ENCODE peak calls at places on chromosomes 5 and 9, in five cellular contexts. G is aorta, Y is neural progenitor cell, Q is breast epithelium, I is PC-3. S is an unnamed sample.

GRCh38 chr9:129889936-129890717 is 54.9 kb downstream of the USP20 start:
- DNase-seq in Y (peak; percentile 56), Q (no peak), G (peak; percentile 74), I (no peak), S (peak; percentile 66)

GRCh38 chr5:9712506-9713285 is 82.5 kb upstream of the TAS2R1 start:
- DNase-seq in Y (no peak), Q (no peak), G (no peak), I (peak; percentile 95), S (no peak)

GRCh38 chr5:133635051-133635450 is 22.7 kb upstream of the FSTL4 start:
- DNase-seq in G (no peak), I (peak; percentile 67), Y (no peak), Q (no peak), S (no peak)

GRCh38 chr9:99465231-99465891 is 243.3 kb downstream of the SEC61B start:
- DNase-seq in Y (peak; percentile 67), Q (no peak), G (no peak), I (no peak), S (no peak)

GRCh38 chr9:99595796-99596195 is 225.9 kb upstream of the NR4A3 start:
- DNase-seq in I (no peak), Q (no peak), G (no peak), Y (no peak), S (no peak)

GRCh38 chr9:111599092-111599947 is at the start of gene PTGR1:
- DNase-seq in Q (peak; percentile 78), Y (peak; percentile 89), G (peak; percentile 91), I (peak; percentile 72), S (peak; percentile 87)

GRCh38 chr5:55254802-55255201 is 21.4 kb upstream of the CCNO start:
- DNase-seq in Y (no peak), Q (no peak), I (no peak), G (no peak), S (peak; percentile 18)

GRCh38 chr5:148387325-148387724 is 3.6 kb downstream of the FBXO38 start:
- DNase-seq in I (no peak), Y (no peak), Q (no peak), G (no peak), S (no peak)

GRCh38 chr9:36745977-36746376 is 173.3 kb downstream of the MELK start:
- DNase-seq in Q (no peak), G (no peak), I (no peak), Y (no peak), S (no peak)

GRCh38 chr9:19154135-19154612 is 26.9 kb upstream of the PLIN2 start:
- DNase-seq in Q (peak; percentile 46), G (peak; percentile 61), I (no peak), Y (no peak), S (peak; percentile 85)

GRCh38 chr5:160749682-160750081 is 102.3 kb downstream of the ATP10B start:
- DNase-seq in I (no peak), Q (no peak), G (no peak), Y (no peak), S (no peak)

GRCh38 chr9:133519693-133520092 is 5.1 kb downstream of the MYMK start:
- DNase-seq in Q (no peak), I (peak; percentile 5), Y (no peak), G (no peak), S (no peak)

GRCh38 chr9:133558191-133559126 is 24.0 kb downstream of the ADAMTSL2 start:
- DNase-seq in I (peak; percentile 52), Q (no peak), G (no peak), Y (peak; percentile 52), S (no peak)

GRCh38 chr9:125418404-125418803 is 156.8 kb downstream of the GAPVD1 start:
- DNase-seq in G (no peak), Q (no peak), I (no peak), Y (no peak), S (no peak)

GRCh38 chr5:41598011-41598410 is 87.6 kb upstream of the PLCXD3 start:
- DNase-seq in Y (no peak), Q (no peak), G (no peak), I (no peak), S (no peak)

GRCh38 chr5:98568336-98568735 is 205.1 kb upstream of the RGMB start:
- DNase-seq in Q (no peak), Y (no peak), G (no peak), I (no peak), S (no peak)

GRCh38 chr5:102511666-102512065 is 12.9 kb upstream of the SLCO6A1 start:
- DNase-seq in Y (no peak), I (peak; percentile 23), Q (no peak), G (no peak), S (no peak)

GRCh38 chr5:180802325-180803180 is at the start of gene MGAT1:
- DNase-seq in G (peak; percentile 95), Y (peak; percentile 92), Q (peak; percentile 84), I (peak; percentile 90), S (peak; percentile 77)

GRCh38 chr5:10607666-10608442 is 44.0 kb downstream of the ANKRD33B start:
- DNase-seq in G (peak; percentile 78), I (no peak), Q (no peak), Y (peak; percentile 51), S (no peak)

GRCh38 chr9:120579139-120579749 is 723 bp downstream of the CDK5RAP2 start:
- DNase-seq in Q (no peak), G (no peak), I (peak; percentile 6), Y (peak; percentile 11), S (peak; percentile 11)

GRCh38 chr9:83681490-83681889 is 26.3 kb downstream of the UBQLN1 start:
- DNase-seq in G (no peak), Y (no peak), Q (no peak), I (no peak), S (no peak)

GRCh38 chr9:27165670-27166069 is 56.6 kb downstream of the TEK start:
- DNase-seq in Q (no peak), I (no peak), Y (peak; percentile 9), G (no peak), S (no peak)

GRCh38 chr9:6600426-6600825 is 45.1 kb downstream of the GLDC start:
- DNase-seq in G (no peak), Y (no peak), I (no peak), Q (no peak), S (no peak)

GRCh38 chr5:168086104-168086610 is 205.3 kb upstream of the WWC1 start:
- DNase-seq in G (no peak), Q (no peak), Y (no peak), I (peak; percentile 83), S (peak; percentile 19)

GRCh38 chr5:77407152-77407551 is 85.0 kb downstream of the WDR41 start:
- DNase-seq in G (no peak), I (no peak), Y (no peak), Q (no peak), S (no peak)

GRCh38 chr5:27129926-27130325 is 91.5 kb upstream of the CDH9 start:
- DNase-seq in Q (no peak), Y (no peak), I (no peak), G (no peak), S (no peak)

GRCh38 chr9:1878817-1879216 is 136.3 kb upstream of the SMARCA2 start:
- DNase-seq in Y (no peak), G (no peak), Q (no peak), I (no peak), S (no peak)

GRCh38 chr9:78559449-78559885 is 262.5 kb downstream of the PSAT1 start:
- DNase-seq in Y (no peak), I (peak; percentile 60), Q (no peak), G (no peak), S (no peak)

GRCh38 chr5:149617760-149618306 is 36.5 kb downstream of the ARHGEF37 start:
- DNase-seq in I (no peak), Q (no peak), G (no peak), Y (no peak), S (no peak)

DNA sequence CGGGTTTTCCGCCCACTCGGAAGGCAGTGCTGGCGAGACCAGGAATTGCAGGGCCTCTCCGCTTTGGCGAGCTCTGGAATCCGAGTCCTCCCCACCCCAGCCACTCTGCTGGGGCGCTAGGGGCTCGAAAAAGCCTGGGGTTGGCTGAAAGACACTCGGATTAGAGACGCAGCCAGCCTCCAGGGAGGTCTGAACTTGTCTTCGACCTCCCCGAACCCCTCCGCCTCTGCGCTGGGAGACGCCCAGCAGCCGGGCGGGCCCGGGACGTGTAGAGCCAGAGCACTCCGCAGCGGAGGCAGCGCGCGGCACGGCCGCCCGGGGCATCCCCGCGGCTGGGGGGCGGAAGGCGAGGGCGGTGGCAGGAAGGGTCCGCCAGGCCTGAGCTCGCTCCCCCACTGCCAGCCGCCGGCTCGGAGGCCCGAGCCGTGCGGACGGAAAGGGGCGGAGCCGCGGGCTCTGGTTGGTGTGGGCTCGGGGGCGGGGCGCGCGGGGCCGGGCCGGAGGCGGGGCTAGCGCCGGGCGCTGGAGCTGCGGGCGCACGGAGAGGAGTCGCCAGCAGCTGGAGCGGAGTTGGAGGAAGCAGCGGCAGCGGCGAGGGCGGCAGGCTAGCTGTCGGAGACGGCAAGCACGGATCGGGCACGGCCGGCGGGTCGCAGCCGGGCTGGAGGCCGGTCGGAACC is at the start of gene PIK3R1:
- DNase-seq in Y (peak; percentile 98), I (peak; percentile 76), Q (peak; percentile 96), G (peak; percentile 97), S (peak; percentile 95)
- H3K27me3 ChIP-seq in Y (peaks cover 42% of the 10 kb centered on the region), I (no peaks in the 10 kb centered on the region), Q (no peaks in the 10 kb centered on the region), G (no peaks in the 10 kb centered on the region), S (no peaks in the 10 kb centered on the region)

GRCh38 chr9:14352549-14352948 is 38.6 kb upstream of the NFIB start:
- DNase-seq in Q (no peak), Y (no peak), I (no peak), G (no peak), S (no peak)
- H3K27me3 ChIP-seq in Q (peaks cover 21% of the 10 kb centered on the region), Y (peaks cover 74% of the 10 kb centered on the region), I (no peaks in the 10 kb centered on the region), G (no peaks in the 10 kb centered on the region), S (peaks cover 15% of the 10 kb centered on the region)

DNA sequence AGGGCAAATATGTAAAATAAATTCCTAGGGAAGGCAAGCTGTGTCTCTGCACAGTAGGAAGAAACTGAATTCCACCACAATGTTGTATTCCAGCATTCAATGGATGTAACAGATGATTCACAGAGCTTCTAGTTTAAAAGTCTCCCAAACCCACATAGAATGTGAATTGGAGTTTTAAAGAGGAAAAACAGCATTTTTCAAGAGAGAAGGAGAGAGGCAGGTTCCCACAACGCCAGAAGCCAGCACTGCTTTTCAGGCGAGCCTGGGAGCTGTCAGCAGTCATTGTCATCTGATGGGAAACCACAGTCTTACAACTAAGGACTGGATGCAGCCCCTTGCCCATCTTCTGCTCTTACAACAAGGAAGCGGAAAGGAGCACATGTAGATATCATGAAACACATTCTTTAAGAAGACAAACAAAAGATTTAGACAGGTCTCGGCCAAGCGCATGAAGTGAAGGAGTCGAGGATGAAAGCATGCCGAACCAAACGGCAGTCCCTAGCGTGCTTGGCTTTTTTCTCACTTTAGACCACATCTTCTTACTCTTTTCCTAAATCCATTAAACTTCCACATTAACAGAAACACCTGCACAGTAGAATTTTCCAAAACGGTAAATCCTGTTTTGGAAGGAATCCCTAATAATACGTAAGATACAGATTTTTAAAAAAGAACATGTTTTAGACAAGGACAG is 611 bp downstream of the DIRAS2 start:
- DNase-seq in I (no peak), G (no peak), Y (peak; percentile 43), Q (no peak), S (peak; percentile 3)
- H3K27me3 ChIP-seq in I (peaks cover 49% of the 10 kb centered on the region), G (no peaks in the 10 kb centered on the region), Y (peaks cover 70% of the 10 kb centered on the region), Q (peaks cover 11% of the 10 kb centered on the region), S (peaks cover 10% of the 10 kb centered on the region)

GRCh38 chr9:13387668-13388124 is 108.2 kb upstream of the MPDZ start:
- DNase-seq in Q (no peak), G (no peak), Y (no peak), I (no peak), S (no peak)

GRCh38 chr9:13386935-13387667 is 107.6 kb upstream of the MPDZ start:
- DNase-seq in G (no peak), Y (no peak), I (no peak), Q (no peak), S (no peak)

GRCh38 chr9:13383216-13383615 is 103.7 kb upstream of the MPDZ start:
- DNase-seq in I (no peak), Q (no peak), G (no peak), Y (no peak), S (no peak)

GRCh38 chr9:13388157-13388556 is 108.7 kb upstream of the MPDZ start:
- DNase-seq in I (peak; percentile 23), Q (no peak), Y (no peak), G (no peak), S (no peak)

GRCh38 chr9:13386324-13386723 is 106.8 kb upstream of the MPDZ start:
- DNase-seq in I (no peak), Y (no peak), Q (no peak), G (peak; percentile 66), S (no peak)
- H3K27me3 ChIP-seq in I (no peaks in the 10 kb centered on the region), Y (no peaks in the 10 kb centered on the region), Q (no peaks in the 10 kb centered on the region), G (no peaks in the 10 kb centered on the region), S (no peaks in the 10 kb centered on the region)